ENCODE peak calls at places on chromosomes 16 and 17, in nine cellular contexts. G is adrenal gland, L is IMR-90, C is body of pancreas, X is dorsolateral prefrontal cortex, U is activated B cell treated with CpG ODN at 0.5 μM for 24 hours, N is nephron progenitor cell, J is fibroblast of pulmonary artery, W is GM12865. B is an unnamed sample.

GRCh38 chr16:9077001-9077809 is 14.2 kb upstream of the HAPSTR1 start:
- DNase-seq in U (no peak), W (no peak), N (no peak), G (peak; percentile 41), X (no peak), L (peak; percentile 88), C (no peak), J (no peak), B (no peak)

GRCh38 chr17:18008496-18009268 is 30.3 kb downstream of the ATPAF2 start:
- DNase-seq in W (no peak), J (no peak), N (no peak), U (no peak), L (peak; percentile 72), C (no peak), X (no peak), G (no peak), B (no peak)

GRCh38 chr16:54929090-54930033 is 1.3 kb upstream of the IRX5 start:
- DNase-seq in J (peak; percentile 99), G (peak; percentile 98), W (peak; percentile 93), U (peak; percentile 89), C (peak; percentile 100), N (peak; percentile 100), X (peak; percentile 88), L (peak; percentile 94), B (no peak)

GRCh38 chr17:67218385-67218950 is 26.5 kb downstream of the HELZ start:
- DNase-seq in G (peak; percentile 40), J (peak; percentile 40), L (peak; percentile 78), U (no peak), X (no peak), N (no peak), W (no peak), C (no peak), B (no peak)

GRCh38 chr16:80125677-80126076 is 415.1 kb upstream of the DYNLRB2 start:
- DNase-seq in C (peak; percentile 15), W (no peak), L (no peak), N (no peak), U (no peak), J (no peak), G (peak; percentile 40), X (no peak), B (no peak)

GRCh38 chr16:85567101-85567866 is 45.8 kb upstream of the GSE1 start:
- DNase-seq in G (no peak), U (no peak), J (no peak), C (no peak), N (no peak), X (no peak), L (no peak), W (no peak), B (no peak)

GRCh38 chr17:55117063-55117611 is 147.6 kb upstream of the HLF start:
- DNase-seq in X (no peak), C (no peak), J (peak; percentile 72), U (no peak), L (no peak), G (no peak), N (no peak), W (no peak), B (no peak)

GRCh38 chr16:69563605-69564580 is 1.9 kb upstream of the NFAT5 start:
- DNase-seq in X (no peak), N (no peak), L (peak; percentile 65), C (no peak), G (no peak), J (peak; percentile 17), U (peak; percentile 27), W (peak; percentile 92), B (no peak)

GRCh38 chr17:77441130-77441920 is 300.6 kb downstream of the SEC14L1 start:
- DNase-seq in J (no peak), L (no peak), U (peak; percentile 75), X (no peak), N (no peak), C (no peak), G (no peak), W (peak; percentile 98), B (no peak)

GRCh38 chr17:50908860-50909764 is 43.0 kb upstream of the TOB1 start:
- DNase-seq in N (no peak), L (no peak), W (no peak), G (no peak), U (no peak), X (no peak), C (peak; percentile 96), J (no peak), B (no peak)

GRCh38 chr16:75733305-75734141 is 7.2 kb upstream of the CPHXL start:
- DNase-seq in W (no peak), G (peak; percentile 23), N (peak; percentile 43), J (peak; percentile 37), U (no peak), C (no peak), L (peak; percentile 85), X (peak; percentile 62), B (no peak)

GRCh38 chr16:17396762-17397498 is 73.8 kb downstream of the XYLT1 start:
- DNase-seq in C (peak; percentile 81), L (peak; percentile 52), G (peak; percentile 76), N (no peak), W (no peak), U (no peak), J (peak; percentile 80), X (no peak), B (no peak)

GRCh38 chr16:1998852-1999801 is 9.4 kb downstream of the SYNGR3 start:
- DNase-seq in J (no peak), U (no peak), G (no peak), N (no peak), W (no peak), C (no peak), L (no peak), X (no peak), B (no peak)

GRCh38 chr17:47837401-47838039 is 3.6 kb downstream of the SCRN2 start:
- DNase-seq in L (peak; percentile 10), X (no peak), U (no peak), W (no peak), N (no peak), C (no peak), G (no peak), J (no peak), B (no peak)

GRCh38 chr17:73228748-73229236 is 32.9 kb downstream of the CPSF4L start:
- DNase-seq in U (no peak), L (peak; percentile 90), W (peak; percentile 68), C (peak; percentile 87), J (peak; percentile 88), G (peak; percentile 88), N (no peak), X (no peak), B (no peak)

GRCh38 chr17:15659236-15659635 is 24.9 kb downstream of the TRIM16 start:
- DNase-seq in N (no peak), G (no peak), U (no peak), W (no peak), C (no peak), L (no peak), J (no peak), X (no peak), B (no peak)

GRCh38 chr16:89869911-89870310 is 3.5 kb upstream of the TCF25 start:
- DNase-seq in X (no peak), C (no peak), L (no peak), U (no peak), J (no peak), G (no peak), N (no peak), W (no peak), B (no peak)

GRCh38 chr16:89871895-89872294 is 1.5 kb upstream of the TCF25 start:
- DNase-seq in U (no peak), W (no peak), G (no peak), L (no peak), X (no peak), N (no peak), C (no peak), J (no peak), B (no peak)

GRCh38 chr16:89867918-89868317 is 5.5 kb upstream of the TCF25 start:
- DNase-seq in N (no peak), J (no peak), W (no peak), C (no peak), G (no peak), X (no peak), L (no peak), U (no peak), B (no peak)

GRCh38 chr16:89873109-89873821 is at the start of gene TCF25:
- DNase-seq in J (peak; percentile 87), W (peak; percentile 94), X (peak; percentile 79), L (peak; percentile 79), N (peak; percentile 92), G (peak; percentile 81), U (peak; percentile 82), C (peak; percentile 81), B (peak; percentile 40)

DNA sequence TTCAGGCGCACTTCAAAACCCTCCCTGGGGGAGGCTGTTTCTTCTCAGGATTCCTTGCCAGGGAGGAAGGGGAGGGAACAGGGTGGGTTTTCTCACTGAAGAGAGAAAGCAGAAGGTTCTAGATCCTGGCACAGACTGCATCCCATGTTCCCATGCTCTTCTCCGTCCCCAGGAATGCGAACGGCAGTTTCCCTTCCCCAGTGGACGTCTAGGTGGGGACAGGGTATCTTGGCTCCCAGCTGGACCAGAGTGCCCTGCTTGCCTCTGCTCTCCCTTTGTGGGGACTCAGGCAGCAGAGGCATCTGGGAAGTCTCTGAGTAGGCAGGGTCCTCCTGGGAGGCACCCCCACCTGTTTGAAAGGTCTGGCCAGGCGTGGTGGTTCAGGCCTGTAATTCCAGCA is 3.0 kb upstream of the TCF25 start:
- DNase-seq in G (no peak), U (no peak), C (no peak), N (no peak), J (no peak), W (no peak), L (no peak), X (no peak), B (no peak)
- TF ChIP-seq CTCF in G (no peak), U (no peak), C (no peak), N (no peak), J (no peak), W (no peak), L (no peak), X (no peak), B (no peak)

DNA sequence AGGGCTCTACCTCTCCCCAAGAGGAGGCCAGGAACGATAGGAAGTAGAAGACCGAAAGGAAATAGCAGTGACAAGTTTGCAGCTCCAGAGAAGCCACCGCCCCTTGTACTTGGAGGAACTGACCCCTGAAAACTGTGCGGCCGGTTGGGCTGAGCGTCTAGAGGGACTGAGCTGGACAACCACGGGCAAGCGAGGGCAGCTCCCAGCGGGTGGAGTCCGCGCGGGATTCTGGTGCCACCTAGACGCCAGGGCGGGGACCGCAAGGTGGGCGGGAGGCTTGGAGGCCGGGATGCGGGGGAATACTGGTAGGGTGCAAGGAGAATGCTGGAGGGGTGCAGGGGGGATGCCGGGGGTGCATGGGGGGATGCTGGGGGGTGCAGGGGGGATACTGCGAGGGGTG is 1.3 kb upstream of the SLC6A4 start:
- DNase-seq in W (peak; percentile 51), J (peak; percentile 40), U (no peak), X (no peak), G (peak; percentile 73), N (peak; percentile 80), L (no peak), C (peak; percentile 69), B (no peak)
- TF ChIP-seq CTCF in W (peak; percentile 48), J (peak; percentile 26), U (no peak), X (peak; percentile 41), G (peak; percentile 15), N (no peak), L (peak; percentile 21), C (peak; percentile 41), B (no peak)

GRCh38 chr17:39704821-39705551 is 5.1 kb downstream of the ERBB2 start:
- DNase-seq in U (no peak), C (peak; percentile 43), N (no peak), W (no peak), G (no peak), X (no peak), L (peak; percentile 50), J (peak; percentile 24), B (no peak)
- TF ChIP-seq CTCF in U (no peak), C (peak; percentile 52), N (no peak), W (no peak), G (no peak), X (no peak), L (peak; percentile 58), J (peak; percentile 21), B (no peak)

GRCh38 chr16:11507350-11507749 is 79.4 kb downstream of the LITAF start:
- DNase-seq in N (no peak), X (no peak), W (no peak), C (no peak), G (no peak), J (no peak), U (no peak), L (no peak), B (no peak)
- TF ChIP-seq CTCF in N (no peak), X (no peak), W (no peak), C (no peak), G (no peak), J (no peak), U (no peak), L (no peak), B (no peak)